ENCODE peak calls at places on chromosomes 6 and 20, in four cellular contexts. B is WTC11, X is K562, H is GM12878. V is an unnamed sample.

GRCh38 chr6:55040102-55040848 is 134.0 kb upstream of the HCRTR2 start:
- DNase-seq in H (no peak), B (no peak), X (no peak), V (no peak)

GRCh38 chr6:47098570-47098993 is 56.5 kb upstream of the ADGRF1 start:
- DNase-seq in B (no peak), X (no peak), H (no peak), V (no peak)

GRCh38 chr6:16802071-16802470 is 40.8 kb upstream of the ATXN1 start:
- DNase-seq in B (no peak), H (no peak), X (no peak), V (no peak)

GRCh38 chr6:138493413-138493812 is 5.9 kb downstream of the NHSL1 start:
- DNase-seq in X (no peak), H (no peak), B (peak; percentile 25), V (no peak)

GRCh38 chr6:80520195-80520594 is 413.7 kb downstream of the BCKDHB start:
- DNase-seq in X (no peak), B (no peak), H (no peak), V (no peak)

GRCh38 chr6:138601128-138601527 is 101.8 kb upstream of the NHSL1 start:
- DNase-seq in X (no peak), H (no peak), B (no peak), V (no peak)

GRCh38 chr20:4883051-4883450 is 118.3 kb downstream of the SLC23A2 start:
- DNase-seq in H (no peak), X (no peak), B (no peak), V (no peak)

GRCh38 chr6:85285934-85286333 is 163.9 kb upstream of the NT5E start:
- DNase-seq in X (no peak), B (no peak), H (no peak), V (no peak)

GRCh38 chr6:36387440-36388303 is at the start of gene ETV7:
- DNase-seq in X (no peak), B (peak; percentile 50), H (no peak), V (no peak)

GRCh38 chr6:147260091-147260490 is 55.9 kb downstream of the STXBP5 start:
- DNase-seq in B (no peak), X (no peak), H (no peak), V (no peak)

GRCh38 chr20:3218307-3218988 is 9.2 kb downstream of the ITPA start:
- DNase-seq in H (no peak), X (peak; percentile 73), B (peak; percentile 91), V (peak; percentile 75)

GRCh38 chr20:48658505-48658904 is 169.3 kb downstream of the PREX1 start:
- DNase-seq in H (no peak), B (no peak), X (no peak), V (no peak)

GRCh38 chr6:100467144-100468012 is 2.7 kb upstream of the SIM1 start:
- DNase-seq in H (no peak), X (no peak), B (no peak), V (no peak)

GRCh38 chr20:51354769-51355319 is 187.7 kb downstream of the NFATC2 start:
- DNase-seq in B (no peak), X (no peak), H (no peak), V (no peak)

GRCh38 chr20:40668449-40669228 is 20.4 kb downstream of the MAFB start:
- DNase-seq in H (no peak), X (peak; percentile 5), B (no peak), V (peak; percentile 96)

GRCh38 chr20:41482647-41483552 is 116.3 kb upstream of the EMILIN3 start:
- DNase-seq in H (no peak), X (no peak), B (no peak), V (no peak)

GRCh38 chr6:72348926-72349325 is 272.9 kb upstream of the KCNQ5 start:
- DNase-seq in X (no peak), B (no peak), H (no peak), V (no peak)

GRCh38 chr20:63530788-63531160 is 6.4 kb downstream of the PTK6 start:
- DNase-seq in X (peak; percentile 45), H (no peak), B (no peak), V (no peak)

GRCh38 chr20:6886065-6886729 is 118.7 kb downstream of the BMP2 start:
- DNase-seq in B (peak; percentile 29), H (no peak), X (no peak), V (no peak)

GRCh38 chr6:133501675-133502275 is 260.6 kb downstream of the EYA4 start:
- DNase-seq in B (no peak), H (no peak), X (no peak), V (no peak)

GRCh38 chr20:6506906-6507305 is 260.6 kb upstream of the BMP2 start:
- DNase-seq in X (no peak), H (no peak), B (no peak), V (no peak)

GRCh38 chr6:27545271-27546046 is 72.6 kb upstream of the ZNF184 start:
- DNase-seq in X (peak; percentile 97), H (peak; percentile 68), B (peak; percentile 92), V (peak; percentile 90)

GRCh38 chr6:44630125-44631028 is 242.9 kb downstream of the CDC5L start:
- DNase-seq in X (peak; percentile 68), B (peak; percentile 78), H (no peak), V (peak; percentile 30)

GRCh38 chr6:18367371-18367770 is 19.8 kb upstream of the RNF144B start:
- DNase-seq in H (no peak), B (no peak), X (no peak), V (no peak)

GRCh38 chr6:84998223-84998622 is 233.8 kb upstream of the TBX18 start:
- DNase-seq in X (no peak), H (no peak), B (no peak), V (no peak)

GRCh38 chr6:141140905-141141304 is 991.8 kb upstream of the GJE1 start:
- DNase-seq in X (no peak), B (no peak), H (no peak), V (no peak)

GRCh38 chr6:10759884-10760329 is 12.3 kb downstream of the TMEM14B start:
- DNase-seq in H (no peak), X (peak; percentile 25), B (no peak), V (no peak)

GRCh38 chr6:39250507-39250906 is 21.2 kb upstream of the KCNK5 start:
- DNase-seq in H (no peak), B (no peak), X (no peak), V (no peak)

GRCh38 chr6:73624896-73625295 is 28.9 kb downstream of the SLC17A5 start:
- DNase-seq in H (no peak), B (no peak), X (no peak), V (no peak)

GRCh38 chr20:1533059-1533458 is 24.4 kb downstream of the SIRPD start:
- DNase-seq in B (no peak), X (peak; percentile 4), H (no peak), V (no peak)

GRCh38 chr20:51121272-51121671 is 98.4 kb upstream of the KCNG1 start:
- DNase-seq in X (no peak), B (no peak), H (no peak), V (no peak)

GRCh38 chr6:63573140-63573898 is 1.0 kb downstream of the LOC128125822 start:
- DNase-seq in H (peak; percentile 55), B (peak; percentile 90), X (peak; percentile 85), V (peak; percentile 86)

GRCh38 chr20:33908351-33908750 is 85.4 kb upstream of the RALY start:
- DNase-seq in X (no peak), B (no peak), H (no peak), V (no peak)

GRCh38 chr6:69138173-69138572 is 503.1 kb downstream of the ADGRB3 start:
- DNase-seq in H (no peak), B (no peak), X (no peak), V (no peak)

GRCh38 chr20:56437196-56437960 is 25.3 kb downstream of the CASS4 start:
- DNase-seq in B (no peak), H (no peak), X (no peak), V (no peak)

GRCh38 chr6:6320901-6321300 is 439 bp upstream of the F13A1 start:
- DNase-seq in X (no peak), H (no peak), B (no peak), V (no peak)

GRCh38 chr6:6319947-6320811 is at the start of gene F13A1:
- DNase-seq in H (no peak), B (peak; percentile 57), X (no peak), V (no peak)

GRCh38 chr6:6317386-6317785 is 3.1 kb downstream of the F13A1 start:
- DNase-seq in B (no peak), X (no peak), H (no peak), V (no peak)

GRCh38 chr6:6315660-6316059 is 4.8 kb downstream of the F13A1 start:
- DNase-seq in H (no peak), B (peak; percentile 65), X (peak; percentile 62), V (peak; percentile 27)

DNA sequence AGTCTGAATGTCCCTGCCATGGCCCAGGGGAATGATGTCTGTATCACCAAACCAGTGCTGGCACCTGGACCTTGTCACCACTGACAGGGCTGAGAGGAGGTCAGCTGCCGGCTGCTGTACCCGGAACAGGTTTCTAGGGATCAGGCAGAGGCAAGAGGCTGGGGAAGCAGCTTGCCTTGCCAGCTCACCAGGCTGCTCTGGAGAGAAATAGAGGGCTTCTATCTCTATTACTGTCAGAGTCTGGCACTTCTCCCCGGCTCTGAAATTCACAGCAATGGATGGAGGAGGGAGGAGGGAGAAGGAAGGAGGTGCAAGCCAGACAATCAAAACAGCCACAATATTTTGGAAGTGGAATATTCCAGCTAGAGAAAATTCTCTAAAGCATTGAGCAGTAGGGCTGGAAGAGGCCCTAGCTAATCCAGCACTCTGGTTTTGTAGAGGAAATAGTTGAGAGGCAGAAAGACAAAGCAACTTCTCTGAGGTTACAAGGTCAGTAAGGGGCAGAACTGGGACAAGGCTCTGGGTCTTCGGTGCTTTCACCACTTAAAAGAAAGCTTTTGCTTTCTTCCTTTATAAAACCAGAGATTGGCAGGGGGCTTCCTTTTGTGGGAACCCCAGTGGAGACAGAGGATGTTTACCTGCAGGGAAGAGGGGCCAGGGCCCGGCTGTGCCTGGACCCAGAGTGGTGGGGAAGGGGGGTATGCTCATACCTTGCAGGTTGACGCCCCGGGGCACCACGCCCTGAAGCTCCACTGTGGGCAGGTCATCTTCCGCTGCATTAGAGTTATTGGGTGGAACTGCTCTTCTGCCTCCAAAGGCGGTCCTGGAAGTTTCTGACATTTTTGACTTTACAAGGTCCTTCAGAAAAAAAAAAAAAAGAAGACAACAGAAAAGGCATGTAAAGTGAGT is 2.4 kb downstream of the F13A1 start:
- DNase-seq in B (peak; percentile 22), H (no peak), X (no peak), V (no peak)
- TF ChIP-seq CREM in B (no peak), H (no peak), X (no peak), V (no peak)

GRCh38 chr20:45355209-45355608 is 7.0 kb upstream of the SDC4 start:
- DNase-seq in B (no peak), X (no peak), H (no peak), V (no peak)
- TF ChIP-seq CREM in B (no peak), X (no peak), H (no peak), V (no peak)

DNA sequence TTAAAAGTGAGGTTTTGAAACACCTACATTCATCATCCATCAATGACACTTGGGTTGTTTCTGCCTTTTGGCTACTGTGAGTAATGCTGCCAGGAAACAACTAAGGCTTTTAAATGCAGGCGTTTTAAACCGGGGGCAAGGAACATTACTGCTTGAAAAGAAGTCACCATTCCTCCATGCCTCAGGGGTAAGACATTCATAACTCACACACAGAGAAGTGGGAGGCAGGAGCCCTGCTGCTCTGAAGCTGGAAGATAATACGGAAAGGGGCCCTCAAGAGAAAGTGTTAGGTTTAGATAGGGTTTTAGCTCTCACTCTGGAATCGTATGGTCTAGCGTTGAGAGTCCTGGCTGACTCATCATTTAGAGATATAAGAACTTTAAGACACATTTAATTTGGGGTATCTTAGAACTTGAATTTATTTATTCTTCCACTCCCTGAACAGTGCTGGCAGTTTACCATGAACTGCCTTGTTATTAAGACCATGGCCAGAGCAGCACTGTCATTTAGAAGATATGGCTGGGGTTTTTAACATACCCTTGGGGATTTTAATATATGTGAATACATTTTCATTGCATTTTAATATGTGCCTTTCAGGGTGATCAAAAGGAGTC is 1.8 kb downstream of the TUBB1 start:
- DNase-seq in H (no peak), B (no peak), X (peak; percentile 94), V (no peak)
- TF ChIP-seq CREM in H (no peak), B (no peak), X (peak; percentile 71), V (no peak)

GRCh38 chr20:14199111-14199510 is 138.3 kb downstream of the FLRT3 start:
- DNase-seq in H (no peak), X (no peak), B (no peak), V (no peak)
- TF ChIP-seq CREM in H (no peak), X (no peak), B (no peak), V (no peak)

V was measured in HepG2.